ENCODE peak calls at places on chromosomes 2 and 18, in five cellular contexts. P is dorsolateral prefrontal cortex; N is nephron progenitor cell; C is activated T-helper 9 cell treated with anti-CD3 and anti-CD28 coated beads, Interleukin-2, amount 50 U/mL, for 16 hours; B is iris pigment epithelial cell. X is an unnamed sample.

GRCh38 chr2:113876503-113877387 is 13.1 kb upstream of the ACTR3 start:
- DNase-seq in P (no peak), N (no peak), C (peak), B (no peak), X (peak)

GRCh38 chr2:42886921-42887320 is 94.5 kb upstream of the HAAO start:
- DNase-seq in P (no peak), N (no peak), C (no peak), B (peak), X (no peak)

GRCh38 chr2:219252084-219252483 is 959 bp upstream of the TUBA4B start:
- DNase-seq in P (no peak), N (no peak), C (no peak), B (no peak), X (peak)

GRCh38 chr18:45689386-45689785 is 34.6 kb upstream of the SLC14A1 start:
- DNase-seq in P (no peak), N (no peak), C (no peak), B (no peak), X (no peak)

GRCh38 chr2:130354135-130354420 is 1.8 kb upstream of the PTPN18 start:
- DNase-seq in P (no peak), N (no peak), C (no peak), B (no peak), X (no peak)

GRCh38 chr2:190528521-190529001 is 6.0 kb downstream of the NEMP2 start:
- DNase-seq in P (no peak), N (no peak), C (no peak), B (peak), X (no peak)

GRCh38 chr2:26715528-26716270 is 23.2 kb downstream of the KCNK3 start:
- DNase-seq in P (no peak), N (no peak), C (no peak), B (no peak), X (no peak)

GRCh38 chr2:191845248-191845715 is 1.6 kb downstream of the CAVIN2 start:
- DNase-seq in P (no peak), N (peak), C (no peak), B (no peak), X (no peak)

GRCh38 chr2:38120829-38121228 is 44.9 kb upstream of the CYP1B1 start:
- DNase-seq in P (no peak), N (no peak), C (no peak), B (no peak), X (no peak)

GRCh38 chr18:48330016-48330991 is 78.9 kb downstream of the ZBTB7C start:
- DNase-seq in P (no peak), N (no peak), C (no peak), B (peak), X (peak)

GRCh38 chr18:3526421-3527354 is 76.7 kb downstream of the TGIF1 start:
- DNase-seq in P (no peak), N (peak), C (no peak), B (peak), X (peak)

GRCh38 chr2:111072220-111072871 is 48.4 kb upstream of the BCL2L11 start:
- DNase-seq in P (no peak), N (no peak), C (no peak), B (peak), X (no peak)

GRCh38 chr2:120820263-120820884 is 84.7 kb downstream of the GLI2 start:
- DNase-seq in P (no peak), N (peak), C (no peak), B (peak), X (peak)

GRCh38 chr2:202718614-202719013 is 83.8 kb downstream of the FAM117B start:
- DNase-seq in P (no peak), N (no peak), C (no peak), B (peak), X (no peak)

GRCh38 chr2:22991844-22992243 is 393.1 kb upstream of the KLHL29 start:
- DNase-seq in P (no peak), N (no peak), C (no peak), B (no peak), X (no peak)

GRCh38 chr2:7792031-7792651 is 874.9 kb downstream of the RNF144A start:
- DNase-seq in P (no peak), N (no peak), C (no peak), B (no peak), X (peak)

GRCh38 chr2:122203523-122203922 is 448.1 kb downstream of the TSN start:
- DNase-seq in P (no peak), N (no peak), C (no peak), B (peak), X (no peak)

GRCh38 chr2:64586883-64587481 is 62.9 kb downstream of the AFTPH start:
- DNase-seq in P (no peak), N (no peak), C (no peak), B (peak), X (no peak)

GRCh38 chr2:172735646-172736418 is at the start of gene RAPGEF4:
- DNase-seq in P (no peak), N (peak), C (no peak), B (no peak), X (peak)

GRCh38 chr2:54927085-54927750 is 123.0 kb downstream of the RTN4 start:
- DNase-seq in P (no peak), N (no peak), C (no peak), B (no peak), X (no peak)

GRCh38 chr2:113225505-113226259 is 51.9 kb downstream of the PSD4 start:
- DNase-seq in P (no peak), N (peak), C (no peak), B (peak), X (peak)

GRCh38 chr2:27208486-27209050 is 3.3 kb upstream of the ATRAID start:
- DNase-seq in P (no peak), N (no peak), C (no peak), B (no peak), X (no peak)

GRCh38 chr2:71471276-71471675 is 17.9 kb downstream of the DYSF start:
- DNase-seq in P (no peak), N (no peak), C (no peak), B (peak), X (no peak)

GRCh38 chr2:210586381-210586780 is 30.0 kb downstream of the CPS1 start:
- DNase-seq in P (no peak), N (no peak), C (no peak), B (peak), X (no peak)

GRCh38 chr2:219684721-219685689 is 57.6 kb downstream of the SLC4A3 start:
- DNase-seq in P (no peak), N (peak), C (peak), B (peak), X (peak)

GRCh38 chr2:175251425-175252041 is 70.0 kb upstream of the ATP5MC3 start:
- DNase-seq in P (no peak), N (peak), C (no peak), B (peak), X (peak)

GRCh38 chr2:85516649-85517389 is 22.1 kb upstream of the MAT2A start:
- DNase-seq in P (no peak), N (no peak), C (no peak), B (peak), X (no peak)

GRCh38 chr2:40150206-40150765 is 301.6 kb downstream of the SLC8A1 start:
- DNase-seq in P (peak), N (no peak), C (no peak), B (no peak), X (no peak)

GRCh38 chr18:77127769-77128671 is 4.6 kb downstream of the MBP start:
- DNase-seq in P (no peak), N (no peak), C (no peak), B (peak), X (peak)

GRCh38 chr2:120224735-120225548 is 1.7 kb upstream of the TMEM185B start:
- DNase-seq in P (no peak), N (no peak), C (no peak), B (no peak), X (peak)

GRCh38 chr2:121451373-121451772 is 79.3 kb upstream of the RNU4ATAC start:
- DNase-seq in P (no peak), N (no peak), C (no peak), B (no peak), X (no peak)

GRCh38 chr2:30766666-30767065 is 40.6 kb downstream of the CAPN13 start:
- DNase-seq in P (no peak), N (no peak), C (no peak), B (no peak), X (no peak)

GRCh38 chr2:153145470-153145869 is 333.1 kb downstream of the RPRM start:
- DNase-seq in P (no peak), N (no peak), C (no peak), B (no peak), X (no peak)

GRCh38 chr18:26621161-26622026 is 73.0 kb upstream of the KCTD1 start:
- DNase-seq in P (no peak), N (peak), C (no peak), B (peak), X (no peak)

GRCh38 chr2:121367246-121367900 is 82.4 kb upstream of the TFCP2L1 start:
- DNase-seq in P (no peak), N (no peak), C (no peak), B (no peak), X (no peak)

GRCh38 chr18:35045121-35045520 is 3.9 kb downstream of the MAPRE2 start:
- DNase-seq in P (no peak), N (no peak), C (no peak), B (peak), X (no peak)

GRCh38 chr18:35289293-35290069 is 548 bp downstream of the ZSCAN30 start:
- DNase-seq in P (no peak), N (peak), C (no peak), B (no peak), X (peak)